ENCODE peak calls at places on chromosomes 4 and X, in ten cellular contexts. B is GM12878, I is Peyer's patch, Q is AG10803, L is GM23338, U is thoracic aorta, S is astrocyte of the spinal cord, G is foreskin fibroblast, O is lower leg skin, R is cardiac fibroblast. X is an unnamed sample.

GRCh38 chr4:132417220-132417619 is 731.9 kb upstream of the PCDH10 start:
- DNase-seq in B (no peak), O (no peak), G (peak; percentile 0), I (no peak), R (no peak), Q (no peak), L (peak; percentile 62), U (no peak), S (peak; percentile 14), X (no peak)

GRCh38 chr4:74054483-74055032 is 16.1 kb upstream of the CXCL3 start:
- DNase-seq in O (no peak), U (no peak), G (no peak), R (no peak), I (no peak), S (no peak), L (no peak), B (no peak), Q (no peak), X (no peak)

GRCh38 chr4:81069706-81070331 is 39.3 kb downstream of the BMP3 start:
- DNase-seq in B (peak; percentile 32), R (peak; percentile 94), U (peak; percentile 19), O (peak; percentile 88), L (peak; percentile 96), Q (peak; percentile 85), G (peak; percentile 92), I (peak; percentile 44), S (peak; percentile 90), X (peak; percentile 77)

GRCh38 chr4:98663226-98664006 is 5.0 kb upstream of the TSPAN5 start:
- DNase-seq in I (no peak), R (no peak), G (no peak), U (no peak), B (peak; percentile 84), S (no peak), L (no peak), Q (no peak), O (no peak), X (no peak)

GRCh38 chrX:20477836-20478532 is 211.3 kb upstream of the RPS6KA3 start:
- DNase-seq in Q (no peak), I (peak; percentile 60), G (no peak), L (no peak), O (no peak), U (no peak), R (no peak), S (no peak), B (no peak), X (no peak)

GRCh38 chr4:129682586-129682985 is 586.6 kb downstream of the C4orf33 start:
- DNase-seq in O (no peak), R (no peak), I (no peak), U (no peak), L (no peak), S (no peak), G (no peak), Q (no peak), B (no peak), X (no peak)

GRCh38 chr4:74266081-74266480 is 42.2 kb upstream of the EPGN start:
- DNase-seq in I (no peak), U (no peak), L (no peak), O (no peak), B (no peak), G (peak; percentile 62), R (no peak), S (no peak), Q (no peak), X (no peak)

GRCh38 chrX:131746491-131746968 is 202.7 kb downstream of the OR13H1 start:
- DNase-seq in B (peak; percentile 87), I (no peak), R (no peak), L (no peak), O (peak; percentile 95), S (peak; percentile 88), G (peak; percentile 2), Q (no peak), U (no peak), X (peak; percentile 85)

GRCh38 chrX:1398431-1399340 is 6.8 kb upstream of the SLC25A6 start:
- DNase-seq in R (peak; percentile 42), B (no peak), S (no peak), O (no peak), U (no peak), L (no peak), Q (no peak), I (peak; percentile 41), G (no peak), X (no peak)

GRCh38 chr4:4512282-4512681 is 29.6 kb downstream of the STX18 start:
- DNase-seq in R (no peak), U (no peak), O (no peak), I (no peak), G (no peak), L (no peak), B (no peak), Q (no peak), S (no peak), X (no peak)

GRCh38 chr4:3031357-3032064 is 42.8 kb downstream of the HTT-AS start:
- DNase-seq in B (no peak), Q (no peak), R (no peak), G (no peak), O (peak; percentile 53), L (no peak), U (no peak), I (no peak), S (no peak), X (peak; percentile 64)

GRCh38 chr4:103193457-103193856 is 4.7 kb downstream of the CENPE start:
- DNase-seq in R (no peak), Q (no peak), L (no peak), B (no peak), O (no peak), I (no peak), U (no peak), G (no peak), S (no peak), X (no peak)

GRCh38 chr4:15684498-15684897 is 2.9 kb downstream of the FAM200B start:
- DNase-seq in G (no peak), L (peak; percentile 86), O (no peak), S (no peak), R (no peak), I (no peak), Q (no peak), B (no peak), U (no peak), X (no peak)

GRCh38 chr4:133152330-133152791 is 3.3 kb downstream of the PCDH10 start:
- DNase-seq in G (peak; percentile 40), U (no peak), S (peak; percentile 37), O (peak; percentile 68), L (peak; percentile 29), R (no peak), Q (no peak), I (no peak), B (no peak), X (no peak)

GRCh38 chrX:150616179-150616862 is 47.9 kb downstream of the MTM1 start:
- DNase-seq in S (no peak), G (no peak), R (no peak), U (no peak), I (no peak), B (no peak), Q (no peak), L (peak; percentile 2), O (no peak), X (no peak)

GRCh38 chr4:16843831-16844508 is 54.5 kb downstream of the LDB2 start:
- DNase-seq in S (peak; percentile 75), I (no peak), O (no peak), G (peak; percentile 82), Q (peak; percentile 93), R (peak; percentile 72), B (no peak), L (no peak), U (no peak), X (no peak)

GRCh38 chrX:13569479-13570244 is at the start of gene EGFL6:
- DNase-seq in O (no peak), I (no peak), R (no peak), L (peak; percentile 38), S (no peak), Q (no peak), B (no peak), G (no peak), U (no peak), X (no peak)

GRCh38 chrX:13574600-13574999 is 5.2 kb downstream of the EGFL6 start:
- DNase-seq in U (no peak), L (no peak), B (peak; percentile 3), R (no peak), G (no peak), I (no peak), O (no peak), S (no peak), Q (no peak), X (no peak)

GRCh38 chrX:13571136-13571535 is 1.7 kb downstream of the EGFL6 start:
- DNase-seq in O (no peak), R (no peak), B (no peak), U (no peak), G (no peak), S (no peak), I (no peak), Q (no peak), L (no peak), X (no peak)

GRCh38 chrX:13570245-13570573 is 808 bp downstream of the EGFL6 start:
- DNase-seq in U (no peak), I (no peak), L (peak; percentile 2), R (no peak), B (no peak), O (no peak), Q (no peak), S (no peak), G (no peak), X (no peak)
- H3K4me3 ChIP-seq in U (peak overlapping the region; percentile 57), I (no peak overlapping the region), L (peak overlapping the region; percentile 60), R (no peak overlapping the region), B (no peak overlapping the region), O (no peak overlapping the region), Q (no peak overlapping the region), S (no peak overlapping the region), G (peak overlapping the region; percentile 44), X (peak overlapping the region; percentile 1)

GRCh38 chr4:1348014-1348513 is 1.1 kb downstream of the UVSSA start:
- DNase-seq in U (no peak), G (no peak), L (no peak), O (no peak), B (no peak), R (no peak), Q (no peak), I (no peak), S (no peak), X (no peak)
- TF ChIP-seq CTCF in U (no peak), G (no peak), L (no peak), O (no peak), B (no peak), R (no peak), Q (no peak), I (no peak), S (no peak), X (no peak)

GRCh38 chr4:139696491-139696890 is 30.9 kb downstream of the MGST2 start:
- DNase-seq in U (no peak), Q (no peak), B (no peak), G (no peak), O (no peak), S (no peak), R (no peak), L (no peak), I (no peak), X (no peak)
- H3K4me3 ChIP-seq in U (no peak overlapping the region), Q (no peak overlapping the region), B (no peak overlapping the region), G (no peak overlapping the region), O (no peak overlapping the region), S (no peak overlapping the region), R (no peak overlapping the region), L (no peak overlapping the region), I (no peak overlapping the region), X (no peak overlapping the region)

DNA sequence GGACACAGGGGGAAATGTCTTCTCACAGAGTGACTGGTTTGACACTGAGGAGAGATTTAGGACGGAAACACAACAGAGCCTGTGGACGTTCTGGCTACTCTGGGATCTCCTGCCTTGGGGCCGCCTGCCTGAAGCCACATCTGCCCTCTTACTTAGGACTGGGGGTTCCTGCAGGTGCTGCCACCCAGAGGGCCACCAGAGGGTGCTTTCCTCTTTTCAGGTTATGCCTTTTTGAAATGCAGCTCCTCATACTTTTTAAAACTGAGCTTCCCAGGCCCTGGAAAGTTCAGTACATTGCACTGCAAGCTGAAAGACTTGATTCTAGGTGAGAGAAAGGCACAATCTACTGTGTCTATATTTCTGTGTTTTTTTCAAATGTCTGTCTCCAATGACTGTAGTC is 92.2 kb upstream of the PGRMC2 start:
- DNase-seq in R (peak; percentile 65), S (peak; percentile 42), O (no peak), Q (peak; percentile 53), B (no peak), G (peak; percentile 52), U (no peak), L (peak; percentile 61), I (no peak), X (no peak)
- TF ChIP-seq CTCF in R (peak; percentile 67), S (peak; percentile 69), O (no peak), Q (peak; percentile 65), B (peak; percentile 47), G (peak; percentile 72), U (peak; percentile 49), L (peak; percentile 72), I (peak; percentile 51), X (no peak)

X was measured in lung.